ENCODE peak calls at places on chromosomes 3 and 15, in seven cellular contexts. X is brain microvascular endothelial cell; A is pancreas; L is breast epithelium; D is CD8-positive, alpha-beta memory T cell; Z is testis; S is upper lobe of right lung. W is an unnamed sample.

GRCh38 chr3:105783631-105784030 is 85.2 kb downstream of the CBLB start:
- DNase-seq in X (no peak), A (no peak), L (no peak), D (no peak), Z (no peak), S (no peak), W (no peak)

GRCh38 chr15:73600413-73601050 is 32.7 kb downstream of the NPTN start:
- DNase-seq in X (no peak), A (no peak), L (no peak), D (no peak), Z (no peak), S (no peak), W (no peak)

GRCh38 chr15:68313501-68314390 is 36.2 kb downstream of the FEM1B start:
- DNase-seq in X (no peak), A (no peak), L (peak; percentile 9), D (no peak), Z (no peak), S (peak; percentile 38), W (no peak)

GRCh38 chr3:34483290-34483887 is 685.0 kb downstream of the PDCD6IP start:
- DNase-seq in X (no peak), A (no peak), L (no peak), D (no peak), Z (no peak), S (no peak), W (no peak)

GRCh38 chr15:95326689-95327525 is 1003.6 kb upstream of the NR2F2 start:
- DNase-seq in X (no peak), A (no peak), L (no peak), D (no peak), Z (peak; percentile 42), S (no peak), W (no peak)

GRCh38 chr15:29299784-29300183 is 30.2 kb upstream of the NSMCE3 start:
- DNase-seq in X (no peak), A (no peak), L (no peak), D (no peak), Z (no peak), S (no peak), W (no peak)

GRCh38 chr3:52518723-52519444 is 14.8 kb downstream of the NT5DC2 start:
- DNase-seq in X (no peak), A (no peak), L (no peak), D (no peak), Z (no peak), S (peak; percentile 78), W (no peak)

GRCh38 chr3:179063945-179064560 is 7.6 kb downstream of the ZMAT3 start:
- DNase-seq in X (no peak), A (no peak), L (no peak), D (no peak), Z (no peak), S (no peak), W (no peak)

GRCh38 chr3:177146646-177147045 is 50.6 kb downstream of the TBL1XR1 start:
- DNase-seq in X (no peak), A (no peak), L (no peak), D (no peak), Z (no peak), S (no peak), W (no peak)

GRCh38 chr3:8110966-8111798 is 390.4 kb upstream of the LMCD1 start:
- DNase-seq in X (peak; percentile 47), A (peak; percentile 17), L (peak; percentile 26), D (peak; percentile 6), Z (peak; percentile 67), S (no peak), W (peak; percentile 38)

GRCh38 chr3:99562138-99562537 is 76.3 kb upstream of the COL8A1 start:
- DNase-seq in X (peak; percentile 53), A (no peak), L (no peak), D (no peak), Z (no peak), S (no peak), W (no peak)

GRCh38 chr15:82298520-82298919 is 35.9 kb downstream of the SAXO2 start:
- DNase-seq in X (no peak), A (no peak), L (no peak), D (peak; percentile 35), Z (peak; percentile 53), S (peak; percentile 58), W (no peak)

GRCh38 chr3:33577588-33577987 is 137.4 kb upstream of the UBP1 start:
- DNase-seq in X (no peak), A (no peak), L (no peak), D (no peak), Z (no peak), S (no peak), W (no peak)

DNA sequence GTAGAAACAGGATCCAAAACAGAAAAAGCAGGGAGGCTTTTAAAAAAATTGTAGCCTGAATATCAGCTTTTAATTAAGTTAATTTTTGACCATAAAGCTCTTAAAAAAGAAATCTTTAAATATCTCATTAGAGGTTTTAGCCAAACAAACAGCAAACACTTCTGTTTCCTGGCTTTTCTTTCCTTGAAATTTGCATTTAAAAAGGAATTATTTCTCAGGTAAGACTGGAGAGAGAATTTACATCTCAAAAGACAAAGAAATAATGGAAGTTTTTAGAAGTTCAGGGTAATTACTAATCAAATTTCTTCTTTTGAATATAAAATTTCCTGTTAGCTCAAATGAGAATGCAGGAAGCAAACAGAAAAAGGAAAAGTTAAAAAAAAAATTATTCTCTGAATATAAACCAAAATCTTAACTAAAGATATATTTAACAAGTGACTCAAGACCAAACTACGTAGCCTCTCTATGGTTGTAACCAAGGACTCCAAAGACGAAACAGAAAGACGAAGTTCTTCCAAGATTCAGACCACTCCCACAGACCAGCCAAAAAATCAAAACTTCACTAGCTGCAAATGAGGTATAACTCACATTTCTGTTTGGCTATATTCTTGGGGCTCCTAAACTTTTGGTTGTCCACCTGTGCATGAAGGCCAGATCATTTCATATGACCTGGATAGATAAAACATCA is 846.6 kb upstream of the ALCAM start:
- DNase-seq in X (no peak), A (no peak), L (no peak), D (no peak), Z (no peak), S (no peak), W (no peak)
- H3K4me3 ChIP-seq in X (no peak overlapping the region), A (no peak overlapping the region), L (no peak overlapping the region), D (no peak overlapping the region), Z (no peak overlapping the region), S (no peak overlapping the region), W (no peak overlapping the region)

GRCh38 chr3:62647711-62648110 is 227.5 kb downstream of the CADPS start:
- DNase-seq in X (no peak), A (no peak), L (no peak), D (no peak), Z (no peak), S (no peak), W (no peak)
- H3K27me3 ChIP-seq in X (no peaks in the 10 kb centered on the region), A (no peaks in the 10 kb centered on the region), L (no peaks in the 10 kb centered on the region), D (no peaks in the 10 kb centered on the region), Z (no peaks in the 10 kb centered on the region), S (no peaks in the 10 kb centered on the region), W (no peaks in the 10 kb centered on the region)

DNA sequence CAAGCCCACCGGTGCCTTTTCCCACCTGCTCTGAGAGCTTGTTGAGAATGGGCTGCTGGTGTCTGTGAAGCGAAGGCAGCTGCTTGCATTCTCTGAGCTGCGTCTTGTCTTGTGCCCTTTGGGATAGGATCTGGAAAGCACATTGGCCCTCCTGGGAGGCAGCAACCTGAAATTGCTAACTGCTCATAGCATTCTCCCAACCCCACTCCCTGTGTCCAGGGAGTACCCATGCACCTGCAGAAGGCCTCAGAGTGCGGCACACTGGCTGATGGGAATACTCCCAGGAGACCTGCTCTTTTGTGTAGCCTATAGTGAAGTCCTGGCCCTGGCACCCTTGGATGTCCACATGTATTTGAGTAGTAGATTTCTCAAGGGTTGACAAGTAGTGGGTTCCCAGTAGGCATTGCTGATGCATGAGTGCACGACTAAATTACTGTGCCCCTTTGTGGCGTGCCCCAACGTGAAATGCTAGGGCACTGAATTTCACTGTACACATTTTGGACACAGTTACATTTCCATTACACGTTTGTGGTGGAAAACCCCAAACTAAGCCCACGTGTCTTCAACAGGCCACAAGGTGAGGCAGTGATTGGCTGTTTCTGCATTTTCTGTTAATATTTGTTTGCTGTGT is 3.7 kb downstream of the EPHB1 start:
- DNase-seq in X (no peak), A (no peak), L (no peak), D (no peak), Z (no peak), S (no peak), W (no peak)
- H3K4me3 ChIP-seq in X (no peak overlapping the region), A (no peak overlapping the region), L (peak overlapping the region; percentile 5), D (no peak overlapping the region), Z (no peak overlapping the region), S (no peak overlapping the region), W (no peak overlapping the region)

GRCh38 chr15:62163847-62164499 is 1.1 kb downstream of the C2CD4B start:
- DNase-seq in X (no peak), A (peak; percentile 27), L (no peak), D (no peak), Z (no peak), S (no peak), W (no peak)
- H3K27me3 ChIP-seq in X (peaks cover 36% of the 10 kb centered on the region), A (no peaks in the 10 kb centered on the region), L (peaks cover 39% of the 10 kb centered on the region), D (peaks cover 22% of the 10 kb centered on the region), Z (no peaks in the 10 kb centered on the region), S (peaks cover 31% of the 10 kb centered on the region), W (no peaks in the 10 kb centered on the region)

DNA sequence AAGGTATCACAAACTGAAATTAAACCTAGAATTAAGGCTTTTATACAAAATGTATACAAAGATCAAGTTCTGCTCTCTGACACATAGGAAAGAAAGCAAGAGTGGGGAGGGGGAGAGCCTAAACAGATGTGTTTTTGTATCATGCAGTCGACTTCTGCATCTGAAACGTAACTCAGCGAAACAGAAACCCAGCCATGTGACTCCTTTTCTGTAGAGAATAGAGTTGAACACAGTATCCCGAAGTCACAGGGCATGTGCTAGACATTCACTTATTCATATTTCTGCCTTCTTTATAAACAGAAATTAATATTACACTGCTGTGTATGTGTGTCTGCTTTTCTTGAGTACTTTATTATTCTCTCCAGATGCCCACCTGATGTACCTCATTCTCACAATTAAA is 121.0 kb downstream of the PDZRN3 start:
- DNase-seq in X (no peak), A (no peak), L (no peak), D (no peak), Z (no peak), S (no peak), W (no peak)
- H3K4me3 ChIP-seq in X (no peak overlapping the region), A (no peak overlapping the region), L (no peak overlapping the region), D (no peak overlapping the region), Z (no peak overlapping the region), S (no peak overlapping the region), W (no peak overlapping the region)

GRCh38 chr3:134250717-134251220 is at the start of gene RYK:
- DNase-seq in X (peak; percentile 56), A (peak; percentile 79), L (peak; percentile 54), D (peak; percentile 59), Z (peak; percentile 84), S (peak; percentile 93), W (peak; percentile 74)
- H3K27me3 ChIP-seq in X (no peaks in the 10 kb centered on the region), A (no peaks in the 10 kb centered on the region), L (no peaks in the 10 kb centered on the region), D (no peaks in the 10 kb centered on the region), Z (no peaks in the 10 kb centered on the region), S (no peaks in the 10 kb centered on the region), W (no peaks in the 10 kb centered on the region)

GRCh38 chr3:6250167-6250566 is 610.7 kb upstream of the GRM7 start:
- DNase-seq in X (no peak), A (no peak), L (no peak), D (no peak), Z (no peak), S (no peak), W (no peak)
- H3K4me3 ChIP-seq in X (no peak overlapping the region), A (no peak overlapping the region), L (no peak overlapping the region), D (no peak overlapping the region), Z (no peak overlapping the region), S (no peak overlapping the region), W (no peak overlapping the region)

DNA sequence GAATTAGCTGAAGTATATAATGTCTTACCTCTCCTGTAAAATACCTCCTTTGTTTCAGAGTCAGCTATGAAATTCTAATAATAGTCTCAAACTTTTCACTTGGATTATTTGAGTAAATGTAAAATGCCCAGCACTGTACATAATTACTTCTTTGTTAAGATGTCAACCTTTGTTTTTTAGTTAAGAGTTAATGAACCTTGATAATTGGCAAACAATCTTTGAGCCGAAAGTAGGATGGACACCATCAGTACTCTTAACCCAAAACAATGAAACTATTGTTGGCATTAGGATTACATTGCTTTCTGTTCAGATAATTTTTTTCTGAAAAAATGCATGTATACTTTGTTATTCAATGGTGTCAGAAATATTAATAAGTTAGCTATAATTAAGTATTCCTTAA is 3.0 kb upstream of the NECTIN3 start:
- DNase-seq in X (no peak), A (no peak), L (no peak), D (no peak), Z (no peak), S (no peak), W (no peak)
- H3K27me3 ChIP-seq in X (no peaks in the 10 kb centered on the region), A (no peaks in the 10 kb centered on the region), L (no peaks in the 10 kb centered on the region), D (no peaks in the 10 kb centered on the region), Z (no peaks in the 10 kb centered on the region), S (no peaks in the 10 kb centered on the region), W (no peaks in the 10 kb centered on the region)

W was measured in prostate gland.